ENCODE peak calls at places on chromosome 2, in nine cellular contexts. X is GM12878, D is breast epithelium, C is fibroblast of lung, S is tibial artery, M is body of pancreas, F is heart right ventricle, O is uterus, W is pancreas. L is an unnamed sample. For H3K4me1 and H3K36me3, the result is how much of the 10 kb centered on the place peaks cover.

GRCh38 chr2:147888665-147889064 is 43.8 kb downstream of the ACVR2A start:
- DNase-seq in X (peak), M (no peak), F (no peak), C (no peak), D (no peak), O (no peak), S (no peak), W (no peak), L (no peak)

GRCh38 chr2:239305771-239306170 is 95.0 kb downstream of the HDAC4 start:
- DNase-seq in X (no peak), C (no peak), O (peak), M (peak), D (no peak), F (no peak), S (peak), W (no peak), L (peak)

GRCh38 chr2:202529389-202529788 is 105.4 kb upstream of the FAM117B start:
- DNase-seq in F (no peak), M (no peak), W (no peak), O (no peak), X (no peak), D (no peak), S (no peak), C (peak), L (no peak)

GRCh38 chr2:108217211-108217610 is 22.6 kb upstream of the SULT1C3 start:
- DNase-seq in W (no peak), O (no peak), C (no peak), M (no peak), F (no peak), X (no peak), D (no peak), S (no peak), L (no peak)

GRCh38 chr2:105398522-105399206 is at the start of gene FHL2:
- DNase-seq in S (peak), X (no peak), W (peak), M (peak), D (peak), O (peak), F (peak), C (peak), L (peak)

GRCh38 chr2:71276311-71277158 is 49.6 kb upstream of the PAIP2B start:
- DNase-seq in M (peak), X (peak), O (peak), F (peak), C (peak), D (peak), S (peak), W (peak), L (peak)

GRCh38 chr2:208240641-208241209 is 14.1 kb downstream of the IDH1 start:
- DNase-seq in D (no peak), S (no peak), M (no peak), F (no peak), W (no peak), O (no peak), C (no peak), X (no peak), L (no peak)

GRCh38 chr2:25894135-25894830 is 16.0 kb upstream of the ASXL2 start:
- DNase-seq in D (no peak), W (no peak), O (no peak), M (no peak), S (no peak), X (no peak), F (peak), C (peak), L (no peak)

GRCh38 chr2:42079737-42080287 is 32.0 kb downstream of the PKDCC start:
- DNase-seq in M (no peak), X (no peak), W (no peak), D (no peak), S (no peak), O (no peak), C (no peak), F (no peak), L (no peak)

GRCh38 chr2:111923271-111923670 is 24.9 kb downstream of the MERTK start:
- DNase-seq in C (peak), S (no peak), D (no peak), O (no peak), X (no peak), W (no peak), M (no peak), F (no peak), L (no peak)

GRCh38 chr2:203811491-203812221 is 55.9 kb upstream of the CTLA4 start:
- DNase-seq in S (peak), O (peak), D (no peak), W (peak), X (no peak), C (peak), F (peak), M (peak), L (peak)

GRCh38 chr2:109125595-109126500 is 3.2 kb upstream of the SH3RF3 start:
- DNase-seq in D (no peak), X (no peak), F (no peak), M (no peak), S (no peak), W (no peak), O (no peak), C (peak), L (no peak)

GRCh38 chr2:20416723-20417122 is 30.2 kb upstream of the RHOB start:
- DNase-seq in W (no peak), D (no peak), O (no peak), C (no peak), S (no peak), M (no peak), X (no peak), F (no peak), L (no peak)

GRCh38 chr2:197372582-197372981 is 62.0 kb upstream of the ANKRD44 start:
- DNase-seq in X (no peak), F (no peak), O (no peak), S (no peak), M (no peak), W (no peak), C (peak), D (no peak), L (no peak)

GRCh38 chr2:148810081-148810480 is 64.9 kb upstream of the KIF5C start:
- DNase-seq in S (no peak), O (no peak), M (no peak), F (no peak), W (no peak), D (no peak), C (no peak), X (no peak), L (no peak)

GRCh38 chr2:177172034-177172880 is 40.3 kb upstream of the HNRNPA3 start:
- DNase-seq in S (no peak), W (no peak), F (no peak), C (peak), D (no peak), X (no peak), O (no peak), M (no peak), L (no peak)

GRCh38 chr2:150548527-150548926 is 61.1 kb upstream of the RND3 start:
- DNase-seq in M (no peak), F (no peak), D (no peak), C (peak), X (no peak), W (no peak), S (no peak), O (no peak), L (no peak)

GRCh38 chr2:60386436-60386835 is 167.0 kb downstream of the BCL11A start:
- DNase-seq in F (no peak), O (no peak), C (no peak), W (no peak), S (no peak), M (no peak), X (no peak), D (no peak), L (no peak)

GRCh38 chr2:69384618-69385081 is 2.4 kb downstream of the GFPT1 start:
- DNase-seq in W (no peak), D (no peak), M (no peak), X (no peak), C (peak), F (no peak), O (no peak), S (no peak), L (no peak)

GRCh38 chr2:38013158-38013752 is 62.7 kb downstream of the CYP1B1 start:
- DNase-seq in D (no peak), O (no peak), C (peak), W (no peak), S (no peak), F (no peak), X (no peak), M (no peak), L (no peak)

GRCh38 chr2:15973446-15974202 is 33.3 kb downstream of the MYCN start:
- DNase-seq in M (no peak), W (no peak), D (no peak), O (no peak), S (no peak), F (no peak), C (no peak), X (no peak), L (no peak)

GRCh38 chr2:179770029-179770428 is 91.4 kb downstream of the ZNF385B start:
- DNase-seq in X (no peak), S (no peak), W (no peak), F (no peak), O (no peak), M (no peak), C (no peak), D (no peak), L (no peak)

GRCh38 chr2:85389139-85389538 is 21.0 kb downstream of the CAPG start:
- DNase-seq in C (no peak), O (no peak), F (no peak), X (no peak), W (no peak), S (no peak), M (no peak), D (no peak), L (no peak)

GRCh38 chr2:160406591-160407392 is 86.8 kb downstream of the RBMS1 start:
- DNase-seq in O (peak), C (peak), W (peak), M (peak), F (peak), D (peak), X (no peak), S (peak), L (peak)

GRCh38 chr2:32701806-32702205 is 74.0 kb downstream of the TTC27 start:
- DNase-seq in X (no peak), D (no peak), S (no peak), C (no peak), O (no peak), F (no peak), M (no peak), W (no peak), L (no peak)

GRCh38 chr2:206004004-206004693 is 81.8 kb downstream of the INO80D start:
- DNase-seq in M (no peak), X (no peak), O (no peak), D (no peak), W (no peak), C (no peak), F (no peak), S (no peak), L (no peak)

GRCh38 chr2:139790807-139791206 is 1010.6 kb upstream of the NXPH2 start:
- DNase-seq in S (no peak), D (no peak), W (no peak), O (no peak), X (no peak), F (no peak), M (no peak), C (peak), L (no peak)

GRCh38 chr2:107712857-107713256 is 113.8 kb upstream of the RGPD4 start:
- DNase-seq in D (no peak), C (no peak), O (no peak), X (no peak), F (no peak), S (no peak), M (no peak), W (no peak), L (no peak)

GRCh38 chr2:104851236-104852160 is 2.4 kb upstream of the POU3F3 start:
- DNase-seq in F (no peak), C (no peak), X (no peak), S (no peak), W (no peak), M (no peak), O (no peak), D (no peak), L (no peak)

GRCh38 chr2:172208881-172209325 is 106.2 kb upstream of the DLX2 start:
- DNase-seq in C (peak), M (no peak), W (no peak), D (no peak), F (no peak), O (no peak), X (no peak), S (no peak), L (no peak)

DNA sequence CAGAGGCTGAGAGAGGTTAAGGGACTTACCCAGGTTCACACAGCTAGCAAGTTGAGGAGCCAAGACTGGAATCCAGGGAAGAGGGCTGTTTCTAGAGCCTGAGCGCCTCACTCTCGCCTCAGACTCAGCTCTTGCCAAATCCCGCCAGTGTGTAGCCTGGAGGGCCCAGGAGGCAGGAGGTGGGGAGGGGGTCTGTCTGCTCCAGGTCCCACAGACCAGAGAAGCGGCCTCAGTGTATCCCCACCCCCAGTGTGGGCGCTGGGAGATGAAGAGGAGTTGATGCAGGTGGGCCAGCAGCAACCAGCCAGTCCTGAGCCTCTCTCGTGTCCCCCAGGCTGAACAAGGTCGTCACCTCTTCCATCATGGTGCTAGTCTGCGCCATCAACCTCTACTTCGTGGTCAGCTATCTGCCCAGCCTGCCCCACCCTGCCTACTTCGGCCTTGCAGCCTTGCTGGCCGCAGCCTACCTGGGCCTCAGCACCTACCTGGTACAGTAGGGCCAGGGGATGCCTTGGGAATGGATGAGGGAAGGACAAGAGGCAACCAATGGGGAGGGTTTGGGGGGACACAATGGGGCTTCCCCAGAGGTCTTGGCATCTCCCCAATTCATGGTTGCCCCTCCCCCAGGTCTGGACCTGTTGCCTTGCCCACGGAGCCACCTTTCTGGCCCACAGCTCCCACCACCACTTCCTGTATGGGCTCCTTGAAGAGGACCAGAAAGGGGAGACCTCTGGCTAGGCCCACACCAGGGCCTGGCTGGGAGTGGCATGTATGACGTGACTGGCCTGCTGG is 5.2 kb upstream of the CTDSP1 start:
- DNase-seq in C (no peak), W (peak), O (peak), F (no peak), D (no peak), M (peak), X (no peak), S (peak), L (no peak)
- H3K4me1 ChIP-seq in C (under half), W (under half), O (under half), F (under half), D (under half), M (under half), X (under half), S (under half), L (under half)

DNA sequence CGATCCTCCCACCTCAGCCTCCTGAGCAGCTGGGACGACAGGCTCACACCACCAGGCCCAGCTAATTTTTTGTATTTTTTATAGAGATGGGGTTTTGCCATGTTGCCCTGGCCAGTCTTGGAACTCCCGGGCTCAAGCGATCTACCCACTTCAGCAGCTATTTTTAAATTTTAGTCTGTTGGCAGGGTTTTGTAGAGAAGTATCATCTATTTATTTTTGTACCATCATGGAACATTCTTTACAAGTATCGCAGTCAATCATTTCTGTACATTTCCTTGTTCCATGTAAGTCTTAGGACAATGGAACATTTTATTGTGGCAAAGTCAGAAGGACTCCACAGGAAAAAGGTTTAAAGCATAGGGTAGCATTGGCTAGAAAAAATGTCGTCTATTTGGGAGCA is 94.6 kb downstream of the UGGT1 start:
- DNase-seq in D (no peak), C (no peak), F (no peak), O (no peak), S (no peak), M (no peak), X (no peak), W (no peak), L (no peak)
- H3K36me3 ChIP-seq in D (under half), C (under half), F (half or more), O (under half), S (half or more), M (under half), X (under half), W (under half), L (under half)

DNA sequence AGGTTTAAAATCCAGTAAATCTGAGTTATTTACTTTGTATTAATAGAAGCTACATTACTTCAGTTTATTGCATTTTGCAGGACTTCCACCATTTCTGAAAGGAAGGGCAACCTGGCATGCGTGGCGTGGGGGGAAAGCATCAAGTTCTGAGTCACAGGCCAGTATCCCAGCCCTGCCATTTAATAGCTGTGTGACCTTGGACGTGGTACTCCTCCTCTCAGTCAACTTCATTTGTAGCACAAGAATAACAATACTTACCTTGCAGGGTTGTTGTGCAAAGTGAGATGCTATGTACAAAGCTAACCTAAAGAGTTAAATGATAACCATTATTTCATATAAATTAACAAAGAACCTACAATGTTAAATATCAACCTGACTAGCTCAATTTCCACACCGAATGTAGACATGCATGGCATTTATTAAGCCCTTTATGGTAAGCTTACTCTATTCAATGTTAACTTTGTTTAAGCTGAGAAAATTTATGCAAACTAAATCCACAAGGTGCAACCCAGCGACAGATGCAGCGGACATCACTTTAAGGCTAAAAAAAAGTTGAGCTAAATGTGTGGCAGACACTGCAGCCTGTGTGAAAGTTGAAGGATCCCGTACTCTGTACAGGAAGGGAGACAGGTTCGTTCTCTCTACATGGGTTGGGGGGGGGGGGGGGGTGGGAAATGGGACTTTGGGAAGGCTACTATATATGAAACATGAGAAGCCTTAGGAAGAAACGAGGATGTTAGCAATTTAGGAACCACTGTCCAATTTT is 17.2 kb upstream of the STPG4 start:
- DNase-seq in F (no peak), S (no peak), D (no peak), C (no peak), O (no peak), M (no peak), W (no peak), X (no peak), L (no peak)
- H3K4me1 ChIP-seq in F (half or more), S (half or more), D (under half), C (under half), O (under half), M (half or more), W (under half), X (under half), L (under half)

GRCh38 chr2:48592067-48592466 is 25.6 kb upstream of the GTF2A1L start:
- DNase-seq in X (no peak), M (no peak), W (no peak), D (no peak), C (no peak), S (no peak), F (no peak), O (no peak), L (no peak)
- H3K36me3 ChIP-seq in X (under half), M (under half), W (under half), D (under half), C (under half), S (under half), F (under half), O (under half), L (under half)

GRCh38 chr2:200084036-200084435 is 128.7 kb downstream of the MAIP1 start:
- DNase-seq in W (no peak), D (no peak), X (no peak), F (no peak), S (no peak), C (no peak), M (no peak), O (no peak), L (no peak)
- H3K4me1 ChIP-seq in W (under half), D (under half), X (under half), F (under half), S (under half), C (under half), M (under half), O (under half), L (under half)

GRCh38 chr2:45712538-45712937 is 61.1 kb downstream of the PRKCE start:
- DNase-seq in S (no peak), F (no peak), W (no peak), X (no peak), O (no peak), C (no peak), M (no peak), D (no peak), L (no peak)
- H3K36me3 ChIP-seq in S (under half), F (under half), W (under half), X (under half), O (under half), C (under half), M (under half), D (under half), L (under half)

L was measured in aorta.